ENCODE peak calls at places on chromosomes 6 and 20, in eight cellular contexts. One of them, this sample, is unnamed.

GRCh38 chr20:7722564-7722963 is 217.7 kb downstream of the HAO1 start:
- DNase-seq in AG10803: peak
- DNase-seq in dorsolateral prefrontal cortex: no peak
- DNase-seq in kidney: no peak
- DNase-seq in activated CD4-positive, CD25-positive, alpha-beta regulatory T cell treated with anti-CD3 and anti-CD28 coated beads, Interleukin-2, amount 50 U/mL, for 72 hours: no peak
- DNase-seq in CD4-positive, alpha-beta memory T cell: no peak
- DNase-seq in psoas muscle: no peak
- DNase-seq in amniotic epithelial cell: no peak
- DNase-seq in this sample: peak

GRCh38 chr6:116631379-116631990 is 15.2 kb downstream of the RSPH4A start:
- DNase-seq in dorsolateral prefrontal cortex: no peak
- DNase-seq in activated CD4-positive, CD25-positive, alpha-beta regulatory T cell treated with anti-CD3 and anti-CD28 coated beads, Interleukin-2, amount 50 U/mL, for 72 hours: no peak
- DNase-seq in CD4-positive, alpha-beta memory T cell: no peak
- DNase-seq in amniotic epithelial cell: no peak
- DNase-seq in kidney: peak
- DNase-seq in AG10803: no peak
- DNase-seq in psoas muscle: no peak
- DNase-seq in this sample: no peak

GRCh38 chr6:135043854-135044253 is 10.8 kb downstream of the HBS1L start:
- DNase-seq in activated CD4-positive, CD25-positive, alpha-beta regulatory T cell treated with anti-CD3 and anti-CD28 coated beads, Interleukin-2, amount 50 U/mL, for 72 hours: no peak
- DNase-seq in psoas muscle: no peak
- DNase-seq in amniotic epithelial cell: no peak
- DNase-seq in kidney: no peak
- DNase-seq in dorsolateral prefrontal cortex: no peak
- DNase-seq in AG10803: peak
- DNase-seq in CD4-positive, alpha-beta memory T cell: no peak
- DNase-seq in this sample: no peak

GRCh38 chr6:96450082-96450759 is 71.4 kb upstream of the UFL1 start:
- DNase-seq in CD4-positive, alpha-beta memory T cell: no peak
- DNase-seq in activated CD4-positive, CD25-positive, alpha-beta regulatory T cell treated with anti-CD3 and anti-CD28 coated beads, Interleukin-2, amount 50 U/mL, for 72 hours: no peak
- DNase-seq in dorsolateral prefrontal cortex: no peak
- DNase-seq in AG10803: no peak
- DNase-seq in kidney: no peak
- DNase-seq in amniotic epithelial cell: no peak
- DNase-seq in psoas muscle: no peak
- DNase-seq in this sample: no peak

GRCh38 chr6:93418448-93419303 is 683 bp downstream of the EPHA7 start:
- DNase-seq in amniotic epithelial cell: peak
- DNase-seq in AG10803: no peak
- DNase-seq in kidney: peak
- DNase-seq in activated CD4-positive, CD25-positive, alpha-beta regulatory T cell treated with anti-CD3 and anti-CD28 coated beads, Interleukin-2, amount 50 U/mL, for 72 hours: no peak
- DNase-seq in dorsolateral prefrontal cortex: peak
- DNase-seq in CD4-positive, alpha-beta memory T cell: no peak
- DNase-seq in psoas muscle: peak
- DNase-seq in this sample: no peak

GRCh38 chr6:168609026-168609685 is 168.2 kb downstream of the SMOC2 start:
- DNase-seq in AG10803: no peak
- DNase-seq in activated CD4-positive, CD25-positive, alpha-beta regulatory T cell treated with anti-CD3 and anti-CD28 coated beads, Interleukin-2, amount 50 U/mL, for 72 hours: no peak
- DNase-seq in psoas muscle: no peak
- DNase-seq in amniotic epithelial cell: no peak
- DNase-seq in CD4-positive, alpha-beta memory T cell: no peak
- DNase-seq in dorsolateral prefrontal cortex: no peak
- DNase-seq in kidney: no peak
- DNase-seq in this sample: no peak

GRCh38 chr20:63625771-63626423 is 1.0 kb downstream of the GMEB2 start:
- DNase-seq in CD4-positive, alpha-beta memory T cell: no peak
- DNase-seq in activated CD4-positive, CD25-positive, alpha-beta regulatory T cell treated with anti-CD3 and anti-CD28 coated beads, Interleukin-2, amount 50 U/mL, for 72 hours: no peak
- DNase-seq in AG10803: peak
- DNase-seq in dorsolateral prefrontal cortex: peak
- DNase-seq in amniotic epithelial cell: peak
- DNase-seq in psoas muscle: no peak
- DNase-seq in kidney: peak
- DNase-seq in this sample: peak

GRCh38 chr6:129486333-129486732 is 223.6 kb downstream of the ARHGAP18 start:
- DNase-seq in AG10803: no peak
- DNase-seq in dorsolateral prefrontal cortex: no peak
- DNase-seq in CD4-positive, alpha-beta memory T cell: no peak
- DNase-seq in amniotic epithelial cell: no peak
- DNase-seq in activated CD4-positive, CD25-positive, alpha-beta regulatory T cell treated with anti-CD3 and anti-CD28 coated beads, Interleukin-2, amount 50 U/mL, for 72 hours: no peak
- DNase-seq in psoas muscle: no peak
- DNase-seq in kidney: no peak
- DNase-seq in this sample: no peak

GRCh38 chr6:116158641-116159040 is 32.7 kb upstream of the COL10A1 start:
- DNase-seq in kidney: no peak
- DNase-seq in activated CD4-positive, CD25-positive, alpha-beta regulatory T cell treated with anti-CD3 and anti-CD28 coated beads, Interleukin-2, amount 50 U/mL, for 72 hours: no peak
- DNase-seq in CD4-positive, alpha-beta memory T cell: no peak
- DNase-seq in dorsolateral prefrontal cortex: no peak
- DNase-seq in amniotic epithelial cell: no peak
- DNase-seq in AG10803: peak
- DNase-seq in psoas muscle: no peak
- DNase-seq in this sample: peak

GRCh38 chr6:11208267-11208666 is 24.2 kb downstream of the NEDD9 start:
- DNase-seq in activated CD4-positive, CD25-positive, alpha-beta regulatory T cell treated with anti-CD3 and anti-CD28 coated beads, Interleukin-2, amount 50 U/mL, for 72 hours: no peak
- DNase-seq in dorsolateral prefrontal cortex: no peak
- DNase-seq in CD4-positive, alpha-beta memory T cell: no peak
- DNase-seq in AG10803: no peak
- DNase-seq in amniotic epithelial cell: no peak
- DNase-seq in kidney: no peak
- DNase-seq in psoas muscle: no peak
- DNase-seq in this sample: no peak

GRCh38 chr6:37897321-37897720 is 77.8 kb downstream of the ZFAND3 start:
- DNase-seq in psoas muscle: no peak
- DNase-seq in AG10803: no peak
- DNase-seq in activated CD4-positive, CD25-positive, alpha-beta regulatory T cell treated with anti-CD3 and anti-CD28 coated beads, Interleukin-2, amount 50 U/mL, for 72 hours: no peak
- DNase-seq in CD4-positive, alpha-beta memory T cell: no peak
- DNase-seq in dorsolateral prefrontal cortex: no peak
- DNase-seq in kidney: no peak
- DNase-seq in amniotic epithelial cell: peak
- DNase-seq in this sample: peak

GRCh38 chr20:44188752-44189151 is 1.8 kb upstream of the JPH2 start:
- DNase-seq in dorsolateral prefrontal cortex: no peak
- DNase-seq in psoas muscle: peak
- DNase-seq in amniotic epithelial cell: peak
- DNase-seq in AG10803: no peak
- DNase-seq in CD4-positive, alpha-beta memory T cell: no peak
- DNase-seq in kidney: no peak
- DNase-seq in activated CD4-positive, CD25-positive, alpha-beta regulatory T cell treated with anti-CD3 and anti-CD28 coated beads, Interleukin-2, amount 50 U/mL, for 72 hours: no peak
- DNase-seq in this sample: no peak

GRCh38 chr20:19211661-19212523 is 550 bp upstream of the SLC24A3 start:
- DNase-seq in AG10803: no peak
- DNase-seq in activated CD4-positive, CD25-positive, alpha-beta regulatory T cell treated with anti-CD3 and anti-CD28 coated beads, Interleukin-2, amount 50 U/mL, for 72 hours: no peak
- DNase-seq in CD4-positive, alpha-beta memory T cell: no peak
- DNase-seq in amniotic epithelial cell: peak
- DNase-seq in psoas muscle: peak
- DNase-seq in dorsolateral prefrontal cortex: peak
- DNase-seq in kidney: peak
- DNase-seq in this sample: no peak

GRCh38 chr6:73062837-73063236 is 162.5 kb downstream of the KHDC1L start:
- DNase-seq in CD4-positive, alpha-beta memory T cell: no peak
- DNase-seq in AG10803: peak
- DNase-seq in activated CD4-positive, CD25-positive, alpha-beta regulatory T cell treated with anti-CD3 and anti-CD28 coated beads, Interleukin-2, amount 50 U/mL, for 72 hours: no peak
- DNase-seq in dorsolateral prefrontal cortex: no peak
- DNase-seq in amniotic epithelial cell: peak
- DNase-seq in kidney: no peak
- DNase-seq in psoas muscle: no peak
- DNase-seq in this sample: peak